ENCODE peak calls at places on chromosomes 4 and X, in four cellular contexts. J is lung, U is M059J, E is Panc1. S is an unnamed sample.

GRCh38 chr4:56641494-56642051 is 39.5 kb downstream of the HOPX start:
- DNase-seq in U (peak; percentile 94), E (peak; percentile 64), J (no peak), S (no peak)

GRCh38 chr4:156620786-156621185 is 350.8 kb downstream of the PDGFC start:
- DNase-seq in E (no peak), U (peak; percentile 66), J (no peak), S (no peak)

GRCh38 chr4:82780398-82781231 is 18.0 kb downstream of the SCD5 start:
- DNase-seq in U (peak; percentile 63), E (no peak), J (peak; percentile 67), S (peak; percentile 80)

GRCh38 chrX:32842053-32842452 is 369.3 kb downstream of the DMD start:
- DNase-seq in U (no peak), J (no peak), E (no peak), S (no peak)

GRCh38 chrX:55640854-55641253 is 17.7 kb downstream of the FOXR2 start:
- DNase-seq in J (no peak), U (no peak), E (no peak), S (peak; percentile 25)

GRCh38 chrX:53356186-53356585 is 66.3 kb downstream of the SMC1A start:
- DNase-seq in U (peak; percentile 22), E (no peak), J (no peak), S (no peak)

GRCh38 chrX:39388730-39389129 is 587.5 kb downstream of the MID1IP1 start:
- DNase-seq in J (no peak), E (no peak), U (no peak), S (no peak)

GRCh38 chrX:150616863-150617198 is 48.4 kb downstream of the MTM1 start:
- DNase-seq in E (no peak), U (peak; percentile 32), J (no peak), S (no peak)

GRCh38 chr4:66357316-66357715 is 687.0 kb upstream of the EPHA5 start:
- DNase-seq in E (no peak), U (peak; percentile 85), J (no peak), S (no peak)

GRCh38 chrX:136725446-136726104 is 55.2 kb downstream of the ARHGEF6 start:
- DNase-seq in U (peak; percentile 67), E (no peak), J (no peak), S (no peak)

GRCh38 chr4:13521047-13521446 is 23.3 kb downstream of the NKX3-2 start:
- DNase-seq in J (no peak), E (no peak), U (no peak), S (no peak)

GRCh38 chrX:34559325-34559724 is 97.8 kb downstream of the TMEM47 start:
- DNase-seq in J (no peak), U (no peak), E (no peak), S (no peak)

GRCh38 chrX:34653811-34654210 is 3.3 kb downstream of the TMEM47 start:
- DNase-seq in J (no peak), U (no peak), E (no peak), S (no peak)

GRCh38 chr4:75542824-75543223 is 13.0 kb upstream of the ODAPH start:
- DNase-seq in J (no peak), U (peak; percentile 89), E (peak; percentile 30), S (no peak)

GRCh38 chr4:113979973-113980615 is 647 bp upstream of the ARSJ start:
- DNase-seq in J (no peak), U (peak; percentile 53), E (no peak), S (no peak)

GRCh38 chr4:127139788-127140286 is 492.9 kb upstream of the INTU start:
- DNase-seq in E (no peak), J (no peak), U (no peak), S (no peak)

GRCh38 chr4:53313510-53313909 is 52.4 kb downstream of the SCFD2 start:
- DNase-seq in U (peak; percentile 22), J (no peak), E (no peak), S (no peak)

GRCh38 chrX:5916945-5917344 is 311.7 kb downstream of the NLGN4X start:
- DNase-seq in J (no peak), E (no peak), U (no peak), S (no peak)

GRCh38 chr4:113394730-113395530 is 345.5 kb downstream of the ANK2 start:
- DNase-seq in E (peak; percentile 77), J (peak; percentile 54), U (peak; percentile 80), S (peak; percentile 63)

GRCh38 chr4:145723336-145723735 is 43.4 kb downstream of the C4orf51 start:
- DNase-seq in E (no peak), U (no peak), J (no peak), S (no peak)

S was measured in pancreas.